ENCODE peak calls at places on chromosomes 11 and 22, in four cellular contexts. W, E, C and N are unnamed samples.

GRCh38 chr11:118138839-118139420 is 13.7 kb downstream of the SCN4B start:
- DNase-seq in W (no peak), E (no peak), C (no peak), N (no peak)

GRCh38 chr11:96017872-96018271 is 94.0 kb upstream of the MTMR2 start:
- DNase-seq in W (no peak), E (no peak), C (no peak), N (no peak)

GRCh38 chr22:23563111-23563510 is 17.0 kb downstream of the IGLL1 start:
- DNase-seq in W (no peak), E (no peak), C (no peak), N (no peak)

GRCh38 chr11:16846305-16846704 is 107.9 kb downstream of the C11orf58 start:
- DNase-seq in W (no peak), E (no peak), C (no peak), N (no peak)

GRCh38 chr11:95545116-95545875 is 244.3 kb downstream of the FAM76B start:
- DNase-seq in W (no peak), E (peak), C (no peak), N (no peak)

GRCh38 chr11:19433367-19433766 is 192.6 kb upstream of the E2F8 start:
- DNase-seq in W (no peak), E (no peak), C (no peak), N (no peak)

GRCh38 chr11:20671856-20672546 is 2.6 kb downstream of the NELL1 start:
- DNase-seq in W (no peak), E (peak), C (no peak), N (no peak)

GRCh38 chr22:43776081-43776670 is 35.9 kb downstream of the EFCAB6 start:
- DNase-seq in W (no peak), E (no peak), C (no peak), N (no peak)

GRCh38 chr11:2300936-2301630 is 635 bp downstream of the C11orf21 start:
- DNase-seq in W (no peak), E (no peak), C (no peak), N (no peak)

GRCh38 chr11:64533501-64533900 is 57.5 kb upstream of the SLC22A12 start:
- DNase-seq in W (no peak), E (no peak), C (no peak), N (no peak)

GRCh38 chr22:28500005-28500404 is 179.6 kb downstream of the TTC28 start:
- DNase-seq in W (no peak), E (no peak), C (no peak), N (no peak)

GRCh38 chr22:43434601-43435311 is 22.9 kb downstream of the MPPED1 start:
- DNase-seq in W (no peak), E (no peak), C (no peak), N (no peak)

GRCh38 chr11:11513438-11513837 is 108.4 kb downstream of the GALNT18 start:
- DNase-seq in W (no peak), E (no peak), C (no peak), N (no peak)

GRCh38 chr11:67576742-67577475 is 6.7 kb upstream of the GSTP1 start:
- DNase-seq in W (no peak), E (peak), C (no peak), N (no peak)

GRCh38 chr11:2374456-2375201 is 2.5 kb upstream of the CD81 start:
- DNase-seq in W (no peak), E (no peak), C (no peak), N (no peak)

GRCh38 chr11:59899532-59899931 is 20.9 kb downstream of the OOSP3 start:
- DNase-seq in W (no peak), E (peak), C (no peak), N (no peak)

GRCh38 chr22:31346255-31346732 is at the start of gene PATZ1:
- DNase-seq in W (peak), E (peak), C (no peak), N (peak)

GRCh38 chr11:94129505-94130335 is 1.1 kb downstream of the PANX1 start:
- DNase-seq in W (no peak), E (no peak), C (no peak), N (no peak)

GRCh38 chr11:130588471-130588870 is 140.0 kb downstream of the ADAMTS15 start:
- DNase-seq in W (no peak), E (no peak), C (no peak), N (no peak)

GRCh38 chr22:25069426-25069757 is 116.9 kb downstream of the KIAA1671 start:
- DNase-seq in W (no peak), E (no peak), C (no peak), N (no peak)

GRCh38 chr11:6755303-6755952 is 16.3 kb downstream of the OR2AG2 start:
- DNase-seq in W (no peak), E (peak), C (peak), N (peak)

GRCh38 chr11:13984616-13985474 is 22.3 kb downstream of the SPON1 start:
- DNase-seq in W (peak), E (no peak), C (peak), N (no peak)

GRCh38 chr11:61783717-61784505 is 8.5 kb downstream of the TMEM258 start:
- DNase-seq in W (no peak), E (no peak), C (peak), N (no peak)

GRCh38 chr22:45007247-45007945 is 2.4 kb downstream of the PHF21B start:
- DNase-seq in W (no peak), E (peak), C (no peak), N (no peak)

GRCh38 chr22:37485714-37486223 is 415 bp downstream of the MFNG start:
- DNase-seq in W (no peak), E (no peak), C (no peak), N (peak)

GRCh38 chr11:3345736-3346135 is 33.2 kb downstream of the ZNF195 start:
- DNase-seq in W (no peak), E (peak), C (no peak), N (no peak)

GRCh38 chr11:47642099-47642855 is at the start of gene MTCH2:
- DNase-seq in W (peak), E (peak), C (peak), N (peak)
- TF ChIP-seq CTCF in W (peak), E (no peak), C (no peak), N (peak)

GRCh38 chr11:26971961-26972360 is 22.0 kb upstream of the FIBIN start:
- DNase-seq in W (no peak), E (no peak), C (no peak), N (no peak)

GRCh38 chr11:26974068-26974790 is 19.7 kb upstream of the FIBIN start:
- DNase-seq in W (peak), E (no peak), C (peak), N (no peak)

DNA sequence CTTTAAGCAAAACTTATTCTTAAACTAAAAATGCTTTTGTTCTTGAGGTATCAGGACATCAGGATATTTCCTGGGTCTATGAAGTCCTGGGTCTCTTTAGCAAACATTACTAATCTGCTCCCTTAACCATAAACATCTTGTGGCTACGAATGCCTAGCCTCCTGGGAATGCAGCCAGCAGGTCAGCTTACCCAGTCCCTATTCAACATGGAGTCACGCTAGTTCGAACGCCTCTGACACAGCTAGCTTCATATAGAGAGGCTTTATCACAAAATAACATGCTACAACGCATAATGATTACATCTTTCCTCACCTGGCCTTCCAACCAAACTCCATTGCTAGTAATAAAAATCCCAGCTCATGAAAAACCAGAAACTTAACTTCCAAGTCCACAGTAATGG is 17.5 kb upstream of the FIBIN start:
- DNase-seq in W (peak), E (no peak), C (no peak), N (no peak)
- TF ChIP-seq CTCF in W (no peak), E (no peak), C (no peak), N (no peak)

GRCh38 chr11:114284914-114285313 is 11.3 kb upstream of the NNMT start:
- DNase-seq in W (no peak), E (no peak), C (no peak), N (no peak)

GRCh38 chr11:114284021-114284420 is 12.2 kb upstream of the NNMT start:
- DNase-seq in W (no peak), E (no peak), C (no peak), N (no peak)

GRCh38 chr11:114282488-114282887 is 13.7 kb upstream of the NNMT start:
- DNase-seq in W (no peak), E (no peak), C (no peak), N (no peak)

GRCh38 chr11:114281388-114281956 is 14.7 kb upstream of the NNMT start:
- DNase-seq in W (no peak), E (no peak), C (no peak), N (no peak)

DNA sequence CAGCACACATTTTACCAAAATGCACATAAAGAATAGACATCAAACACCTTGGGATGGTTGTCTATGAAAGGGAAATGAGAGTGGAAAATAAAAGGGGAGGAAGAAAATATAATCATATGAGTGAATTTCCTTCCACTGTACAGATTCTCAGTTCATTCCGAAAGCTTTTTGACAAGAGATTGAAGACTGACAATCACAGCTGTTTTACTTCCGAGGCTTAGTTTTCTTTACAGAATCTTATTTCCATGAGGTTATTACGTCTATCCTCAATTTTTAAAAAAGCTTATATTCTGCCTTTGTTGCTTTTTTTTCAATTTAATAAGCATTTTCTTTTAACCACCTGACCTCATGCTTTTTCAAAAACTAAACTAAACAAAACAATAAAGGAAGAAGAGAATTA is 12.8 kb upstream of the NNMT start:
- DNase-seq in W (no peak), E (no peak), C (no peak), N (no peak)
- TF ChIP-seq CTCF in W (no peak), E (no peak), C (no peak), N (no peak)

GRCh38 chr11:114031599-114032320 is 27.8 kb upstream of the ZBTB16 start:
- DNase-seq in W (no peak), E (no peak), C (no peak), N (no peak)

GRCh38 chr11:114027941-114028340 is 31.6 kb upstream of the ZBTB16 start:
- DNase-seq in W (no peak), E (no peak), C (no peak), N (no peak)

GRCh38 chr11:114025329-114025907 is 34.1 kb upstream of the ZBTB16 start:
- DNase-seq in W (no peak), E (no peak), C (no peak), N (no peak)

GRCh38 chr11:114027396-114027795 is 32.1 kb upstream of the ZBTB16 start:
- DNase-seq in W (no peak), E (no peak), C (no peak), N (no peak)

GRCh38 chr11:114026355-114026754 is 33.2 kb upstream of the ZBTB16 start:
- DNase-seq in W (no peak), E (peak), C (no peak), N (no peak)
- TF ChIP-seq CTCF in W (no peak), E (peak), C (peak), N (no peak)